ENCODE peak calls at places on chromosomes 5 and 9, in ten cellular contexts. S is IMR-90; Q is vagina; I is lower lobe of right lung; D is Jurkat, Clone E6-1; X is CD4-positive, alpha-beta memory T cell; H is fibroblast of villous mesenchyme; W is A673; M is fibroblast of lung; N is astrocyte of the cerebellum. C is an unnamed sample.
A peak's percentile ranks its signal among the peaks of the same experiment; 100 is the strongest.

GRCh38 chr5:148913985-148914421 is 87.6 kb downstream of the ADRB2 start:
- DNase-seq in Q (no peak), S (peak; percentile 87), N (peak; percentile 86), W (peak; percentile 61), H (peak; percentile 36), M (peak; percentile 45), D (no peak), X (no peak), I (no peak), C (peak; percentile 81)

GRCh38 chr5:55306641-55307382 is 682 bp downstream of the DHX29 start:
- DNase-seq in I (no peak), N (no peak), X (no peak), Q (no peak), W (no peak), H (peak; percentile 30), M (peak; percentile 7), D (no peak), S (no peak), C (no peak)

GRCh38 chr9:91004992-91005391 is 203.4 kb downstream of the SYK start:
- DNase-seq in S (no peak), M (no peak), X (no peak), Q (no peak), W (no peak), I (no peak), N (no peak), D (no peak), H (no peak), C (no peak)

GRCh38 chr5:77707786-77708185 is 68.4 kb downstream of the TBCA start:
- DNase-seq in Q (no peak), M (no peak), X (no peak), I (no peak), D (no peak), W (no peak), N (no peak), S (peak; percentile 36), H (peak; percentile 17), C (no peak)

GRCh38 chr9:19493174-19493811 is 84.5 kb downstream of the ACER2 start:
- DNase-seq in Q (peak; percentile 83), M (peak; percentile 87), S (peak; percentile 78), W (peak; percentile 44), I (peak; percentile 51), D (peak; percentile 31), H (peak; percentile 70), N (peak; percentile 29), X (peak; percentile 25), C (no peak)

GRCh38 chr5:135828793-135829150 is 5.7 kb upstream of the SLC25A48 start:
- DNase-seq in M (no peak), W (no peak), Q (no peak), H (no peak), N (no peak), X (no peak), I (no peak), S (no peak), D (no peak), C (no peak)

GRCh38 chr9:136171009-136171800 is 33.7 kb downstream of the LHX3 start:
- DNase-seq in Q (no peak), S (no peak), D (no peak), I (no peak), H (no peak), W (no peak), N (peak; percentile 22), M (peak; percentile 7), X (no peak), C (no peak)

GRCh38 chr5:64977779-64978178 is 209.0 kb downstream of the CWC27 start:
- DNase-seq in I (no peak), D (no peak), W (no peak), Q (peak; percentile 89), S (peak; percentile 26), M (peak; percentile 71), N (no peak), X (no peak), H (peak; percentile 35), C (no peak)

GRCh38 chr9:113708821-113709713 is 167.0 kb upstream of the ZNF618 start:
- DNase-seq in H (no peak), W (no peak), S (no peak), I (no peak), Q (peak; percentile 54), X (no peak), N (no peak), M (no peak), D (no peak), C (no peak)

GRCh38 chr9:107462691-107463090 is 26.9 kb downstream of the KLF4 start:
- DNase-seq in H (peak; percentile 54), Q (no peak), I (no peak), S (no peak), W (no peak), D (no peak), M (no peak), X (no peak), N (no peak), C (no peak)

GRCh38 chr9:87662808-87663528 is 63.0 kb upstream of the CTSL start:
- DNase-seq in X (no peak), Q (no peak), S (peak; percentile 44), H (peak; percentile 72), D (peak; percentile 36), I (peak; percentile 81), M (peak; percentile 60), W (peak; percentile 81), N (peak; percentile 78), C (no peak)

GRCh38 chr5:130529111-130529510 is 624.8 kb downstream of the CHSY3 start:
- DNase-seq in S (no peak), D (no peak), I (no peak), N (no peak), H (no peak), Q (no peak), M (no peak), W (no peak), X (no peak), C (no peak)

GRCh38 chr5:179484201-179484600 is 66.2 kb upstream of the RUFY1 start:
- DNase-seq in W (no peak), H (no peak), I (no peak), M (no peak), X (no peak), N (no peak), S (no peak), Q (no peak), D (no peak), C (peak; percentile 34)

GRCh38 chr5:34467436-34467835 is 188.7 kb upstream of the RAI14 start:
- DNase-seq in M (no peak), Q (no peak), H (no peak), N (no peak), S (no peak), X (no peak), D (no peak), I (no peak), W (no peak), C (no peak)

GRCh38 chr9:33393581-33393980 is 8.8 kb downstream of the AQP7 start:
- DNase-seq in M (no peak), N (no peak), H (no peak), S (no peak), W (no peak), X (no peak), D (no peak), I (peak; percentile 68), Q (no peak), C (no peak)

GRCh38 chr9:8552732-8553131 is 753.2 kb upstream of the DMAC1 start:
- DNase-seq in X (no peak), D (no peak), N (no peak), Q (no peak), I (no peak), M (no peak), H (no peak), S (no peak), W (no peak), C (no peak)

GRCh38 chr5:10725636-10726035 is 35.4 kb downstream of the DAP start:
- DNase-seq in Q (no peak), S (no peak), M (no peak), X (no peak), H (no peak), D (no peak), I (no peak), W (no peak), N (no peak), C (no peak)
- H3K4me3 ChIP-seq in Q (no peak overlapping the region), S (no peak overlapping the region), M (no peak overlapping the region), X (no peak overlapping the region), H (no peak overlapping the region), D (no peak overlapping the region), I (no peak overlapping the region), W (no peak overlapping the region), N (no peak overlapping the region), C (no peak overlapping the region)

GRCh38 chr9:73265876-73266275 is 114.2 kb downstream of the ANXA1 start:
- DNase-seq in S (no peak), M (no peak), N (no peak), H (no peak), X (no peak), Q (no peak), W (no peak), I (no peak), D (no peak), C (no peak)
- H3K4me3 ChIP-seq in S (no peak overlapping the region), M (no peak overlapping the region), N (no peak overlapping the region), H (no peak overlapping the region), X (no peak overlapping the region), Q (no peak overlapping the region), W (no peak overlapping the region), I (no peak overlapping the region), D (no peak overlapping the region), C (no peak overlapping the region)

DNA sequence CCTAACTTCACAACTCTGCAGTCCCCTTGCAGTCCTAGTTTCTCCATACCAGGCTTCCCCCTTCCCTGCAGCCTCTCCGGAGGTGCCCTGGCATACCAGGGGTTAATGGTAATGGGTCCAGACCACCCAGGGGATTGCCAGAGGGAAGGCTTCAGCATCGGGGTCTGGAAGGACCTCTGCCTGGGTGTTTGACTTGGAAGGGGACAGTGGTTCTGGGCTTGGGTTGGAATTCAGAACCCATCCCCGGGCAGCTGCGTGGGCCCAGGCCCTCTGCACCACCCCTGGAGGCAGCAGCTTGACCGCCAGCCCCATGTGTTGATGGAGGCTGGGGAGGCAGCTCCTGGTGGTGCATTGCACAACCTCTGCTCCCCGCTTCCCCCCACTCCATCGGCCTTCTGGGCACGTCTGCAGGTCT is 1.3 kb downstream of the NCS1 start:
- DNase-seq in X (no peak), W (no peak), N (no peak), M (peak; percentile 15), Q (no peak), H (peak; percentile 13), S (peak; percentile 28), I (no peak), D (no peak), C (no peak)
- H3K4me3 ChIP-seq in X (no peak overlapping the region), W (peak overlapping the region; percentile 79), N (peak overlapping the region; percentile 66), M (peak overlapping the region; percentile 75), Q (peak overlapping the region; percentile 97), H (peak overlapping the region; percentile 64), S (peak overlapping the region; percentile 71), I (peak overlapping the region; percentile 49), D (no peak overlapping the region), C (peak overlapping the region; percentile 84)

GRCh38 chr9:1049641-1050040 is 516 bp upstream of the DMRT2 start:
- DNase-seq in D (no peak), M (no peak), N (no peak), H (no peak), X (no peak), W (no peak), I (no peak), Q (no peak), S (no peak), C (no peak)
- H3K4me3 ChIP-seq in D (no peak overlapping the region), M (no peak overlapping the region), N (no peak overlapping the region), H (no peak overlapping the region), X (no peak overlapping the region), W (no peak overlapping the region), I (peak overlapping the region; percentile 47), Q (peak overlapping the region; percentile 28), S (no peak overlapping the region), C (peak overlapping the region; percentile 6)

C was measured in RWPE2.